ENCODE peak calls at places on chromosomes 6 and 20, in four cellular contexts. I, L, X and C are unnamed samples.

GRCh38 chr6:55011034-55011433 is 163.3 kb upstream of the HCRTR2 start:
- DNase-seq in I (no peak), L (no peak), X (no peak), C (no peak)

GRCh38 chr6:168041928-168042327 is 37.1 kb downstream of the FRMD1 start:
- DNase-seq in I (no peak), X (no peak), L (no peak), C (peak; percentile 55)

GRCh38 chr6:109768485-109768884 is 77.4 kb downstream of the FIG4 start:
- DNase-seq in L (no peak), I (no peak), X (no peak), C (no peak)

GRCh38 chr20:32526561-32526960 is 58.6 kb downstream of the NOL4L start:
- DNase-seq in L (no peak), X (no peak), I (no peak), C (no peak)

GRCh38 chr20:64168381-64169088 is 4.3 kb downstream of the MYT1 start:
- DNase-seq in L (no peak), I (no peak), X (no peak), C (no peak)

GRCh38 chr20:50389437-50389807 is 120.8 kb upstream of the PTPN1 start:
- DNase-seq in X (no peak), L (peak; percentile 62), I (no peak), C (peak; percentile 56)

GRCh38 chr20:61812121-61812520 is 253.6 kb downstream of the TAF4 start:
- DNase-seq in X (no peak), I (no peak), L (no peak), C (no peak)

GRCh38 chr6:122709922-122710512 is 69.5 kb upstream of the FABP7 start:
- DNase-seq in X (no peak), I (no peak), L (no peak), C (peak; percentile 42)

GRCh38 chr20:61829526-61829925 is 236.2 kb downstream of the TAF4 start:
- DNase-seq in I (no peak), L (no peak), X (no peak), C (no peak)

GRCh38 chr20:41170386-41171105 is 33.2 kb downstream of the PLCG1 start:
- DNase-seq in X (no peak), L (peak; percentile 5), I (no peak), C (no peak)

GRCh38 chr20:36133821-36134220 is 20.7 kb upstream of the EPB41L1 start:
- DNase-seq in X (no peak), I (no peak), L (no peak), C (no peak)

GRCh38 chr20:44810061-44810390 is 320 bp downstream of the RIMS4 start:
- DNase-seq in L (no peak), X (no peak), I (no peak), C (peak; percentile 69)
- H3K4me3 ChIP-seq in L (no peak overlapping the region), X (peak overlapping the region; percentile 51), I (peak overlapping the region; percentile 14), C (peak overlapping the region; percentile 37)

GRCh38 chr6:124994648-124995047 is 32.4 kb downstream of the RNF217 start:
- DNase-seq in X (no peak), L (no peak), I (no peak), C (no peak)
- H3K27ac ChIP-seq in X (no peak overlapping the region), L (no peak overlapping the region), I (no peak overlapping the region), C (no peak overlapping the region)

GRCh38 chr6:8026800-8027199 is 37.4 kb downstream of the BLOC1S5 start:
- DNase-seq in X (no peak), I (no peak), L (no peak), C (no peak)
- TF ChIP-seq POLR2AphosphoS5 in X (no peak), I (no peak), L (no peak), C (no peak)

DNA sequence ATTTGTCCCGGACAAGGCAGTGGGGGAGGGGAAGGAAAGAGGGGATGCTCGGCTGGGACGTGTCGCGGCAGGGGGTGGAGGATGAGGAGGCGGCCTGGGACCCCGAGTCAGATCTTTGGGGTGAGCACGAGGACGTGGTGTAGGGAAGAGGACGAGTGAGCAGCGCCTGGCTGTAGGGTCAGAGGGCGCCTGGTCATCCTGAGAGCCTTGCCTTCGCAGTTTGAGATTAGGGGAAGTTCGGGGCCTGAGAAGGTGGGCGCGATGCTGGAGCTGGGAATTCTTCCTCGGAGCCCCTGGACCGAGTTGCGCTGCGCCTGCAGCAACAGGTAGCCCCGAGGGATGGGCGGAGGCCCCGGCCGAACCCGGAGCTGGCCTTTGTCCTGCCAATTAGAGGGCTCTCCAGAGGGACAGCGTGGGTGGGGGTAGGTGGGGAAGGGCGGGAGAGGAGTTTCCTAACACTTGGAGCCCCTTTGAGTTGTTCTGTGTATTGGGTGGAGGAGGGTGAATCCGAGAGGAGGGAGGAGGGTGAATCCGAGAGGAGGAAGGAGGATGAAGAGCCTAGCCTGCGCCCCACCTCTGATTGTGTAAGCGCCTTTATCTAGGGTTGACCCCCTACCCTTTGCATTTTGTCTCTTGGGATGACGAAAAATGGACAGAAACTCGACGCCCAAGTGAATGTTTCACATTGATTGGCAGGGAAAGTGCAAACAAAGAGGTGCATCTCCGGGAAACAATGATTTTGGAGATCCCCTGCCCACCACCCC is 72.1 kb downstream of the SOX4 start:
- DNase-seq in L (no peak), X (no peak), I (no peak), C (peak; percentile 64)
- H3K4me3 ChIP-seq in L (peak overlapping the region; percentile 29), X (peak overlapping the region; percentile 94), I (peak overlapping the region; percentile 37), C (peak overlapping the region; percentile 25)

GRCh38 chr6:93418448-93419303 is 683 bp downstream of the EPHA7 start:
- DNase-seq in X (no peak), L (peak; percentile 18), I (peak; percentile 40), C (no peak)
- H3K27ac ChIP-seq in X (no peak overlapping the region), L (peak overlapping the region; percentile 64), I (peak overlapping the region; percentile 72), C (no peak overlapping the region)